ENCODE peak calls at places on chromosomes 7 and 10, in ten cellular contexts. One of them, this sample, is unnamed.

GRCh38 chr10:99788598-99789259 is 6.3 kb downstream of the ABCC2 start:
- DNase-seq in CD4-positive, alpha-beta T cell: no peak
- DNase-seq in psoas muscle: peak; percentile 32
- DNase-seq in AG04450: no peak
- DNase-seq in aorta: peak; percentile 62
- DNase-seq in suprapubic skin: no peak
- DNase-seq in stomach: no peak
- DNase-seq in HCT116: no peak
- DNase-seq in heart right ventricle: no peak
- DNase-seq in prostate gland: no peak
- DNase-seq in this sample: no peak

GRCh38 chr7:151427705-151428392 is 12.1 kb downstream of the CRYGN start:
- DNase-seq in CD4-positive, alpha-beta T cell: no peak
- DNase-seq in psoas muscle: no peak
- DNase-seq in AG04450: no peak
- DNase-seq in aorta: no peak
- DNase-seq in suprapubic skin: peak; percentile 49
- DNase-seq in stomach: no peak
- DNase-seq in HCT116: no peak
- DNase-seq in heart right ventricle: no peak
- DNase-seq in prostate gland: no peak
- DNase-seq in this sample: no peak

GRCh38 chr10:99507265-99507664 is 25.5 kb upstream of the NKX2-3 start:
- DNase-seq in CD4-positive, alpha-beta T cell: no peak
- DNase-seq in psoas muscle: no peak
- DNase-seq in AG04450: no peak
- DNase-seq in aorta: no peak
- DNase-seq in suprapubic skin: no peak
- DNase-seq in stomach: no peak
- DNase-seq in HCT116: no peak
- DNase-seq in heart right ventricle: no peak
- DNase-seq in prostate gland: no peak
- DNase-seq in this sample: no peak

GRCh38 chr7:41005381-41005901 is 697.4 kb downstream of the INHBA start:
- DNase-seq in CD4-positive, alpha-beta T cell: no peak
- DNase-seq in psoas muscle: no peak
- DNase-seq in AG04450: peak; percentile 70
- DNase-seq in aorta: no peak
- DNase-seq in suprapubic skin: no peak
- DNase-seq in stomach: no peak
- DNase-seq in HCT116: no peak
- DNase-seq in heart right ventricle: no peak
- DNase-seq in prostate gland: no peak
- DNase-seq in this sample: peak; percentile 62

GRCh38 chr7:160958-161725 is 31.2 kb upstream of the FAM20C start:
- DNase-seq in CD4-positive, alpha-beta T cell: no peak
- DNase-seq in psoas muscle: no peak
- DNase-seq in AG04450: no peak
- DNase-seq in aorta: peak; percentile 40
- DNase-seq in suprapubic skin: no peak
- DNase-seq in stomach: no peak
- DNase-seq in HCT116: no peak
- DNase-seq in heart right ventricle: no peak
- DNase-seq in prostate gland: no peak
- DNase-seq in this sample: no peak

GRCh38 chr7:97104719-97105129 is 12.8 kb upstream of the SDHAF3 start:
- DNase-seq in CD4-positive, alpha-beta T cell: peak; percentile 47
- DNase-seq in psoas muscle: peak; percentile 84
- DNase-seq in AG04450: peak; percentile 32
- DNase-seq in aorta: peak; percentile 88
- DNase-seq in suprapubic skin: peak; percentile 87
- DNase-seq in stomach: peak; percentile 88
- DNase-seq in HCT116: peak; percentile 59
- DNase-seq in heart right ventricle: peak; percentile 88
- DNase-seq in prostate gland: peak; percentile 67
- DNase-seq in this sample: peak; percentile 80

GRCh38 chr7:8160810-8161209 is 101.2 kb downstream of the ICA1 start:
- DNase-seq in CD4-positive, alpha-beta T cell: no peak
- DNase-seq in psoas muscle: no peak
- DNase-seq in AG04450: no peak
- DNase-seq in aorta: no peak
- DNase-seq in suprapubic skin: no peak
- DNase-seq in stomach: no peak
- DNase-seq in HCT116: no peak
- DNase-seq in heart right ventricle: no peak
- DNase-seq in prostate gland: no peak
- DNase-seq in this sample: no peak

GRCh38 chr7:141593134-141593533 is 41.9 kb downstream of the AGK start:
- DNase-seq in CD4-positive, alpha-beta T cell: no peak
- DNase-seq in psoas muscle: no peak
- DNase-seq in AG04450: peak; percentile 74
- DNase-seq in aorta: no peak
- DNase-seq in suprapubic skin: no peak
- DNase-seq in stomach: no peak
- DNase-seq in HCT116: no peak
- DNase-seq in heart right ventricle: no peak
- DNase-seq in prostate gland: no peak
- DNase-seq in this sample: peak; percentile 52

GRCh38 chr10:123390332-123390731 is 236.1 kb downstream of the BUB3 start:
- DNase-seq in CD4-positive, alpha-beta T cell: no peak
- DNase-seq in psoas muscle: no peak
- DNase-seq in AG04450: no peak
- DNase-seq in aorta: no peak
- DNase-seq in suprapubic skin: no peak
- DNase-seq in stomach: no peak
- DNase-seq in HCT116: no peak
- DNase-seq in heart right ventricle: no peak
- DNase-seq in prostate gland: no peak
- DNase-seq in this sample: no peak

GRCh38 chr10:123391275-123392028 is 237.2 kb downstream of the BUB3 start:
- DNase-seq in CD4-positive, alpha-beta T cell: no peak
- DNase-seq in psoas muscle: no peak
- DNase-seq in AG04450: no peak
- DNase-seq in aorta: no peak
- DNase-seq in suprapubic skin: no peak
- DNase-seq in stomach: no peak
- DNase-seq in HCT116: no peak
- DNase-seq in heart right ventricle: no peak
- DNase-seq in prostate gland: no peak
- DNase-seq in this sample: no peak

GRCh38 chr10:123393170-123393569 is 239.0 kb downstream of the BUB3 start:
- DNase-seq in CD4-positive, alpha-beta T cell: no peak
- DNase-seq in psoas muscle: no peak
- DNase-seq in AG04450: no peak
- DNase-seq in aorta: no peak
- DNase-seq in suprapubic skin: no peak
- DNase-seq in stomach: no peak
- DNase-seq in HCT116: no peak
- DNase-seq in heart right ventricle: no peak
- DNase-seq in prostate gland: no peak
- DNase-seq in this sample: no peak

GRCh38 chr10:123390874-123391273 is 236.7 kb downstream of the BUB3 start:
- DNase-seq in CD4-positive, alpha-beta T cell: no peak
- DNase-seq in psoas muscle: no peak
- DNase-seq in AG04450: no peak
- DNase-seq in aorta: no peak
- DNase-seq in suprapubic skin: no peak
- DNase-seq in stomach: no peak
- DNase-seq in HCT116: no peak
- DNase-seq in heart right ventricle: no peak
- DNase-seq in prostate gland: no peak
- DNase-seq in this sample: no peak

DNA sequence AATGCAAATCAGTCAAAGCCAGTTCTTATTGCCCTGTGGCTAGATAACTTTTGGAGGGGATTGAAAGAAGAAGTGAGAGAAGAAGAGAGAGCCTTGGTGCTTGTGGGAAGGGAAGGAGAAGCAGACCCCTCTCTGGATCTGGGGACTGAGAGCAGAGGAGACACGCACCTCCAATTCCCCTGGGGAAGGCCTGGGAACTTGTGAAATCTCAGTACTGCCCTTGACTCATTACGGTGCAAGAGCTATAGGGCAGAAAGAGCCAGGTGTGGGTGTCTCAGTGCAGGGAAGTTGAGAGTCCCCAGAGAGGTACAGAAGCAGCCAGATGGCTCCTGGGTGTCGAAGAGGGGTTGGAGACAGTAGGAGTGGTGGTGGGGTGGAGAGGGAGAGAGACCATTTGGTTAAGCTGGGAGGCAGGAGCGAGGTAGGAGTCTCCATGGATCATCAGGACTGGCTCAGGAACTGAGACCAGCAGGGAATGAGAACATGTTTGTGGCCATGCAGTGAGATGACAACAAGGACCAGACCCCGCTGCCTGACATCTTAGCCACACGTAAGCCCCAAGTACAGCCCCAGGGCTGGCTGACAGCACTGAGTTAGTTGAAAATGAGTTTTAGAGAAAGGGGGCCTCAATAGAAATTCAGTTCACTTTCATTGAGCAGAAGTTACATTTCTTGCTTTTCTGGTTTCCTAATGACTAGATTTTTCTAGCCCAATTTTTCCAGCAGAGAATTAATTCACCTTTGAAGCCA is 238.2 kb downstream of the BUB3 start:
- DNase-seq in CD4-positive, alpha-beta T cell: no peak
- DNase-seq in psoas muscle: no peak
- DNase-seq in AG04450: no peak
- DNase-seq in aorta: no peak
- DNase-seq in suprapubic skin: no peak
- DNase-seq in stomach: no peak
- DNase-seq in HCT116: no peak
- DNase-seq in heart right ventricle: no peak
- DNase-seq in prostate gland: no peak
- DNase-seq in this sample: no peak
- H3K9me3 ChIP-seq in CD4-positive, alpha-beta T cell: no peaks in the 10 kb centered on the region
- H3K9me3 ChIP-seq in psoas muscle: no peaks in the 10 kb centered on the region
- H3K9me3 ChIP-seq in AG04450: peaks cover 49% of the 10 kb centered on the region
- H3K9me3 ChIP-seq in aorta: peaks cover 2% of the 10 kb centered on the region
- H3K9me3 ChIP-seq in suprapubic skin: no peaks in the 10 kb centered on the region
- H3K9me3 ChIP-seq in stomach: no peaks in the 10 kb centered on the region
- H3K9me3 ChIP-seq in HCT116: no peaks in the 10 kb centered on the region
- H3K9me3 ChIP-seq in heart right ventricle: no peaks in the 10 kb centered on the region
- H3K9me3 ChIP-seq in prostate gland: no peaks in the 10 kb centered on the region
- H3K9me3 ChIP-seq in this sample: no peaks in the 10 kb centered on the region

GRCh38 chr10:104640339-104641149 is 546 bp upstream of the SORCS3 start:
- DNase-seq in CD4-positive, alpha-beta T cell: no peak
- DNase-seq in psoas muscle: no peak
- DNase-seq in AG04450: no peak
- DNase-seq in aorta: no peak
- DNase-seq in suprapubic skin: no peak
- DNase-seq in stomach: no peak
- DNase-seq in HCT116: no peak
- DNase-seq in heart right ventricle: no peak
- DNase-seq in prostate gland: no peak
- DNase-seq in this sample: no peak

GRCh38 chr10:104643023-104643663 is 2.1 kb downstream of the SORCS3 start:
- DNase-seq in CD4-positive, alpha-beta T cell: no peak
- DNase-seq in psoas muscle: no peak
- DNase-seq in AG04450: no peak
- DNase-seq in aorta: no peak
- DNase-seq in suprapubic skin: no peak
- DNase-seq in stomach: no peak
- DNase-seq in HCT116: no peak
- DNase-seq in heart right ventricle: no peak
- DNase-seq in prostate gland: no peak
- DNase-seq in this sample: no peak

GRCh38 chr10:104641150-104642000 is at the start of gene SORCS3:
- DNase-seq in CD4-positive, alpha-beta T cell: no peak
- DNase-seq in psoas muscle: no peak
- DNase-seq in AG04450: no peak
- DNase-seq in aorta: no peak
- DNase-seq in suprapubic skin: no peak
- DNase-seq in stomach: no peak
- DNase-seq in HCT116: no peak
- DNase-seq in heart right ventricle: no peak
- DNase-seq in prostate gland: no peak
- DNase-seq in this sample: no peak

GRCh38 chr10:104642001-104642270 is 846 bp downstream of the SORCS3 start:
- DNase-seq in CD4-positive, alpha-beta T cell: no peak
- DNase-seq in psoas muscle: no peak
- DNase-seq in AG04450: no peak
- DNase-seq in aorta: no peak
- DNase-seq in suprapubic skin: no peak
- DNase-seq in stomach: no peak
- DNase-seq in HCT116: no peak
- DNase-seq in heart right ventricle: no peak
- DNase-seq in prostate gland: no peak
- DNase-seq in this sample: no peak

DNA sequence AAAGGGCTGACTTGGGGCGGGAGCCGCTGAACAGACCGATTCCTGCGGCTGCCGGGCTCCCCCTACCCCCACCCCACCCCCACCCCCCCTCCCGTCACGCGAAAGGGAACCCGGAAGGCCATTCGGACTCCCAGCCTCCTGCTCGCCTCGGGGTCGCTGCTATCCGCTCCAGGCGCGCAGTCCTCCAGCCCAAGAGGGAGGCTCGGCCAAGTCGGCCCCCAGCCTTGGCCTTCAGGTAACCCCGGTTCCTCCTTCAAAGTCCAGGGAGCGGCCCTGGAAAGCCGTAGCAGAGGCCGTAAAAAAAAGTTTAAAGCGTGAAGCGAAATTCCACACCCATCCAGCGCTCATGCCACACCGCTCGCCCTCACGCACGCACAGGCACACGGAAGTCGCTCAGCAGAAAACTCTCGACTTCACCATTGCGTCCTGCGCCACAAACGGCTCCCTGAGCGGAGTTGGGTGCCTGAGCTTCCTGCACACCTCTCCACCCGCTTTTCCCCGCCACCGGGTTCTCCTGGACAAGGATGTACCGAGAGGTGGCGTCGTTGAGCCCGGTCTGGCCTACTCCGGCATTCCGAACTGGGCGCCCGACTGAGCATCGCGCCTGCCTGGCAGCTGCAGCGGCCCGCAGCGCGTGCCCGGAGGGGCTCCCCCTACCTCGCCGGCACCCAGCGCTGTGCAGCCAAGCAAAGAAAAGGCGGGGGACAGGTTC is 1.4 kb downstream of the SORCS3 start:
- DNase-seq in CD4-positive, alpha-beta T cell: no peak
- DNase-seq in psoas muscle: no peak
- DNase-seq in AG04450: no peak
- DNase-seq in aorta: no peak
- DNase-seq in suprapubic skin: no peak
- DNase-seq in stomach: no peak
- DNase-seq in HCT116: no peak
- DNase-seq in heart right ventricle: peak; percentile 39
- DNase-seq in prostate gland: no peak
- DNase-seq in this sample: no peak
- H3K27me3 ChIP-seq in CD4-positive, alpha-beta T cell: peaks cover 56% of the 10 kb centered on the region
- H3K27me3 ChIP-seq in psoas muscle: peaks cover 71% of the 10 kb centered on the region
- H3K27me3 ChIP-seq in AG04450: peaks cover 51% of the 10 kb centered on the region
- H3K27me3 ChIP-seq in aorta: no peaks in the 10 kb centered on the region
- H3K27me3 ChIP-seq in suprapubic skin: peaks cover 87% of the 10 kb centered on the region
- H3K27me3 ChIP-seq in stomach: peaks cover 21% of the 10 kb centered on the region
- H3K27me3 ChIP-seq in HCT116: peaks cover 33% of the 10 kb centered on the region
- H3K27me3 ChIP-seq in heart right ventricle: peaks cover 98% of the 10 kb centered on the region
- H3K27me3 ChIP-seq in prostate gland: peaks cover 37% of the 10 kb centered on the region
- H3K27me3 ChIP-seq in this sample: peaks cover 34% of the 10 kb centered on the region

GRCh38 chr7:64433590-64433989 is 119.8 kb downstream of the ZNF736 start:
- DNase-seq in CD4-positive, alpha-beta T cell: no peak
- DNase-seq in psoas muscle: no peak
- DNase-seq in AG04450: no peak
- DNase-seq in aorta: no peak
- DNase-seq in suprapubic skin: no peak
- DNase-seq in stomach: no peak
- DNase-seq in HCT116: no peak
- DNase-seq in heart right ventricle: no peak
- DNase-seq in prostate gland: no peak
- DNase-seq in this sample: no peak

GRCh38 chr7:64429232-64429631 is 115.5 kb downstream of the ZNF736 start:
- DNase-seq in CD4-positive, alpha-beta T cell: no peak
- DNase-seq in psoas muscle: no peak
- DNase-seq in AG04450: no peak
- DNase-seq in aorta: no peak
- DNase-seq in suprapubic skin: no peak
- DNase-seq in stomach: no peak
- DNase-seq in HCT116: no peak
- DNase-seq in heart right ventricle: no peak
- DNase-seq in prostate gland: no peak
- DNase-seq in this sample: no peak

DNA sequence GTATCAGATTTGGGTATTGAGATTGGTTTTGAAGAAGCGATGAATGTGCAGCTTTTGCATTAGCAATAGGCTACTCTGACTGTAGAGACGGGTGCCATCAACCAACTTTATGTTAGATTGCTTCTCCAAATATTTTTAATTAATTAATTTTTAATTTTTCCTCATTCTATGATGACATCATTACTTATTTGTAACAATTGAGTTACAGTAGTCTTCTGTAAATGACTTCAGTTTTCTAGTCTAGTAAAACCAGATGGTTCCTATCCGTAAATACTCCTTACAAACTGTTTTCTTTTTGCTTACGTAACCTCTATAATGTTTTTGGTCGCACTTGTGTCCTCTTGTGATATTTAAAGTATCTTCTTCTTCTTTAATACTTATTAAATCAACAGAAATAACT is 118.1 kb downstream of the ZNF736 start:
- DNase-seq in CD4-positive, alpha-beta T cell: no peak
- DNase-seq in psoas muscle: no peak
- DNase-seq in AG04450: no peak
- DNase-seq in aorta: no peak
- DNase-seq in suprapubic skin: no peak
- DNase-seq in stomach: no peak
- DNase-seq in HCT116: no peak
- DNase-seq in heart right ventricle: no peak
- DNase-seq in prostate gland: no peak
- DNase-seq in this sample: no peak
- H3K9me3 ChIP-seq in CD4-positive, alpha-beta T cell: peaks cover 9% of the 10 kb centered on the region
- H3K9me3 ChIP-seq in psoas muscle: no peaks in the 10 kb centered on the region
- H3K9me3 ChIP-seq in AG04450: peaks cover 16% of the 10 kb centered on the region
- H3K9me3 ChIP-seq in aorta: peaks cover 5% of the 10 kb centered on the region
- H3K9me3 ChIP-seq in suprapubic skin: peaks cover 5% of the 10 kb centered on the region
- H3K9me3 ChIP-seq in stomach: no peaks in the 10 kb centered on the region
- H3K9me3 ChIP-seq in HCT116: no peaks in the 10 kb centered on the region
- H3K9me3 ChIP-seq in heart right ventricle: no peaks in the 10 kb centered on the region
- H3K9me3 ChIP-seq in prostate gland: no peaks in the 10 kb centered on the region
- H3K9me3 ChIP-seq in this sample: no peaks in the 10 kb centered on the region

GRCh38 chr10:97916586-97916985 is 66.9 kb downstream of the GOLGA7B start:
- DNase-seq in CD4-positive, alpha-beta T cell: no peak
- DNase-seq in psoas muscle: no peak
- DNase-seq in AG04450: no peak
- DNase-seq in aorta: no peak
- DNase-seq in suprapubic skin: no peak
- DNase-seq in stomach: peak; percentile 40
- DNase-seq in HCT116: no peak
- DNase-seq in heart right ventricle: no peak
- DNase-seq in prostate gland: peak; percentile 71
- DNase-seq in this sample: no peak
- H3K27me3 ChIP-seq in CD4-positive, alpha-beta T cell: no peaks in the 10 kb centered on the region
- H3K27me3 ChIP-seq in psoas muscle: peaks cover 15% of the 10 kb centered on the region
- H3K27me3 ChIP-seq in AG04450: peaks cover 12% of the 10 kb centered on the region
- H3K27me3 ChIP-seq in aorta: no peaks in the 10 kb centered on the region
- H3K27me3 ChIP-seq in suprapubic skin: peaks cover 17% of the 10 kb centered on the region
- H3K27me3 ChIP-seq in stomach: no peaks in the 10 kb centered on the region
- H3K27me3 ChIP-seq in HCT116: peaks cover 9% of the 10 kb centered on the region
- H3K27me3 ChIP-seq in heart right ventricle: peaks cover 7% of the 10 kb centered on the region
- H3K27me3 ChIP-seq in prostate gland: no peaks in the 10 kb centered on the region
- H3K27me3 ChIP-seq in this sample: peaks cover 27% of the 10 kb centered on the region